ENCODE peak calls at places on chromosomes 12 and 14, in five cellular contexts. T is NCI-H1092; I is non-pigmented ciliary epithelial cell; C is activated CD4-positive, alpha-beta T cell treated with anti-CD3 and anti-CD28 coated beads, Interleukin-2, amount 10 ng/mL, durations not matched to agents 7 days and 5 days; H is C1 segment of cervical spinal cord. O is an unnamed sample.
A peak's percentile ranks its signal among the peaks of the same experiment; 100 is the strongest.

GRCh38 chr14:74609721-74610120 is 2.3 kb downstream of the LTBP2 start:
- DNase-seq in C (no peak), I (no peak), T (no peak), H (no peak), O (no peak)

GRCh38 chr12:43937947-43938346 is 102.1 kb downstream of the TMEM117 start:
- DNase-seq in C (no peak), H (no peak), T (no peak), I (no peak), O (no peak)

GRCh38 chr12:67630373-67631088 is 18.0 kb upstream of the DYRK2 start:
- DNase-seq in T (no peak), I (no peak), C (peak; percentile 94), H (peak; percentile 7), O (no peak)

GRCh38 chr12:129550353-129550752 is 353.5 kb downstream of the TMEM132D start:
- DNase-seq in I (no peak), C (no peak), H (no peak), T (peak; percentile 95), O (no peak)

GRCh38 chr12:55909513-55909884 is 18.2 kb downstream of the PYM1 start:
- DNase-seq in T (no peak), H (no peak), I (no peak), C (no peak), O (no peak)

GRCh38 chr12:18461738-18462137 is 200.4 kb downstream of the PIK3C2G start:
- DNase-seq in C (no peak), I (no peak), T (no peak), H (no peak), O (no peak)

GRCh38 chr14:94769413-94770250 is at the start of gene GSC:
- DNase-seq in T (peak; percentile 19), H (no peak), I (no peak), C (peak; percentile 15), O (peak; percentile 15)

GRCh38 chr12:68899251-68899771 is 33.7 kb downstream of the CPM start:
- DNase-seq in C (no peak), T (no peak), H (no peak), I (peak; percentile 54), O (peak; percentile 88)

GRCh38 chr12:6034596-6034995 is 89.5 kb upstream of the ANO2 start:
- DNase-seq in H (no peak), T (no peak), C (no peak), I (no peak), O (no peak)

O was measured in astrocyte of the cerebellum.